ENCODE peak calls at places on chromosomes 13 and 19, in nine cellular contexts. Y, V, E, H, S, B, I, Q and U are unnamed samples.
A peak's percentile ranks its signal among the peaks of the same experiment; 100 is the strongest.

GRCh38 chr13:75258159-75258782 is 223.7 kb downstream of the TBC1D4 start:
- DNase-seq in Y (no peak), V (peak; percentile 67), E (peak; percentile 73), H (peak; percentile 77), S (no peak), B (no peak), I (no peak), Q (peak; percentile 59), U (no peak)

GRCh38 chr19:5144545-5145179 is 175.7 kb downstream of the KDM4B start:
- DNase-seq in Y (no peak), V (no peak), E (no peak), H (no peak), S (peak; percentile 19), B (no peak), I (no peak), Q (no peak), U (no peak)

GRCh38 chr19:1254530-1255185 is 6.3 kb downstream of the MIDN start:
- DNase-seq in Y (no peak), V (no peak), E (no peak), H (no peak), S (no peak), B (no peak), I (no peak), Q (peak; percentile 13), U (no peak)

GRCh38 chr19:43923875-43924274 is 11.2 kb downstream of the ZNF45 start:
- DNase-seq in Y (no peak), V (no peak), E (no peak), H (no peak), S (no peak), B (no peak), I (no peak), Q (no peak), U (no peak)

GRCh38 chr13:90315061-90315460 is 1032.4 kb upstream of the MIR17HG start:
- DNase-seq in Y (no peak), V (peak; percentile 10), E (no peak), H (no peak), S (no peak), B (no peak), I (no peak), Q (no peak), U (no peak)

GRCh38 chr19:39430675-39431593 is 4.8 kb downstream of the RPS16 start:
- DNase-seq in Y (peak; percentile 85), V (peak; percentile 74), E (peak; percentile 93), H (peak; percentile 99), S (no peak), B (no peak), I (peak; percentile 78), Q (peak; percentile 52), U (no peak)

GRCh38 chr13:113086031-113086750 is 19.4 kb upstream of the F7 start:
- DNase-seq in Y (no peak), V (peak; percentile 74), E (no peak), H (peak; percentile 5), S (peak; percentile 36), B (no peak), I (peak; percentile 38), Q (peak; percentile 53), U (no peak)

GRCh38 chr13:27027086-27027667 is 144.4 kb downstream of the USP12 start:
- DNase-seq in Y (no peak), V (no peak), E (no peak), H (no peak), S (no peak), B (no peak), I (no peak), Q (no peak), U (no peak)

GRCh38 chr19:30666301-30666803 is 294.2 kb downstream of the ZNF536 start:
- DNase-seq in Y (no peak), V (peak; percentile 82), E (peak; percentile 42), H (peak; percentile 29), S (peak; percentile 64), B (no peak), I (no peak), Q (peak; percentile 64), U (no peak)

GRCh38 chr19:57477191-57478008 is at the start of gene ZNF772:
- DNase-seq in Y (peak; percentile 74), V (peak; percentile 99), E (peak; percentile 97), H (peak; percentile 97), S (peak; percentile 93), B (peak; percentile 96), I (peak; percentile 87), Q (peak; percentile 99), U (peak; percentile 31)

GRCh38 chr19:55116232-55117062 is 990 bp downstream of the PPP1R12C start:
- DNase-seq in Y (no peak), V (peak; percentile 63), E (peak; percentile 56), H (peak; percentile 71), S (peak; percentile 80), B (peak; percentile 81), I (no peak), Q (peak; percentile 89), U (no peak)

GRCh38 chr19:55114566-55115145 is 2.8 kb downstream of the PPP1R12C start:
- DNase-seq in Y (no peak), V (no peak), E (no peak), H (no peak), S (peak; percentile 40), B (no peak), I (peak; percentile 59), Q (no peak), U (no peak)

GRCh38 chr19:55117063-55117635 is 288 bp downstream of the PPP1R12C start:
- DNase-seq in Y (no peak), V (no peak), E (no peak), H (no peak), S (peak; percentile 68), B (no peak), I (no peak), Q (peak; percentile 59), U (no peak)

GRCh38 chr19:55113570-55114039 is 3.8 kb downstream of the PPP1R12C start:
- DNase-seq in Y (peak; percentile 84), V (peak; percentile 91), E (no peak), H (peak; percentile 94), S (peak; percentile 91), B (peak; percentile 97), I (peak; percentile 83), Q (peak; percentile 96), U (no peak)

DNA sequence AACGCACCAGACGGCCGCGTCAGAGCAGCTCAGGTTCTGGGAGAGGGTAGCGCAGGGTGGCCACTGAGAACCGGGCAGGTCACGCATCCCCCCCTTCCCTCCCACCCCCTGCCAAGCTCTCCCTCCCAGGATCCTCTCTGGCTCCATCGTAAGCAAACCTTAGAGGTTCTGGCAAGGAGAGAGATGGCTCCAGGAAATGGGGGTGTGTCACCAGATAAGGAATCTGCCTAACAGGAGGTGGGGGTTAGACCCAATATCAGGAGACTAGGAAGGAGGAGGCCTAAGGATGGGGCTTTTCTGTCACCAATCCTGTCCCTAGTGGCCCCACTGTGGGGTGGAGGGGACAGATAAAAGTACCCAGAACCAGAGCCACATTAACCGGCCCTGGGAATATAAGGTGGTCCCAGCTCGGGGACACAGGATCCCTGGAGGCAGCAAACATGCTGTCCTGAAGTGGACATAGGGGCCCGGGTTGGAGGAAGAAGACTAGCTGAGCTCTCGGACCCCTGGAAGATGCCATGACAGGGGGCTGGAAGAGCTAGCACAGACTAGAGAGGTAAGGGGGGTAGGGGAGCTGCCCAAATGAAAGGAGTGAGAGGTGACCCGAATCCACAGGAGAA is 1.9 kb downstream of the PPP1R12C start:
- DNase-seq in Y (no peak), V (no peak), E (no peak), H (peak; percentile 62), S (peak; percentile 34), B (no peak), I (no peak), Q (peak; percentile 52), U (no peak)
- H3K4me3 ChIP-seq in Y (peak overlapping the region; percentile 98), V (peak overlapping the region; percentile 91), E (peak overlapping the region; percentile 90), H (peak overlapping the region; percentile 93), S (peak overlapping the region; percentile 89), B (peak overlapping the region; percentile 91), I (peak overlapping the region; percentile 84), Q (peak overlapping the region; percentile 93), U (peak overlapping the region; percentile 69)

DNA sequence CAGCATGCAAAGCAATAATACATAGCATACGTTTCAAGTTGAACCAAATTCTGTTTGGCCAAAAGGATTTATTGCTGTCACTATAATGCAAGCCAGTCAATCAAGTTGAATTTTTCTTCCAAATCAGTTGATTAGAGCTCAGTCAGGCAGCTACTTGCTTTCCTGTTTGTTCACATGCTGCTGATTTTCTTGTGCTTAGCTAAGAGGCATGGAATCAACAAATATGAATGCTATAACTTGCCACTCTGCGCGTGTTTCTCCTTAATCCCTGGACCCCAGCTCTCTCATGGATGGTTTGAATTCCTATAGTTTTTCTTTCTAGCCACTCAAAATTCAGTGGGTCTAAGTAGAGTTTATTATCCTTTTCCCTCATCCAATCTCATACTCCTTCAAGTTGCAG is 311.3 kb downstream of the KLF5 start:
- DNase-seq in Y (no peak), V (no peak), E (no peak), H (no peak), S (no peak), B (no peak), I (no peak), Q (no peak), U (no peak)
- H3K4me3 ChIP-seq in Y (no peak overlapping the region), V (no peak overlapping the region), E (no peak overlapping the region), H (no peak overlapping the region), S (no peak overlapping the region), B (no peak overlapping the region), I (no peak overlapping the region), Q (no peak overlapping the region), U (no peak overlapping the region)

GRCh38 chr13:114140131-114140908 is 7.9 kb upstream of the RASA3 start:
- DNase-seq in Y (no peak), V (no peak), E (no peak), H (no peak), S (no peak), B (no peak), I (no peak), Q (no peak), U (no peak)

GRCh38 chr13:114141261-114141996 is 9.0 kb upstream of the RASA3 start:
- DNase-seq in Y (no peak), V (no peak), E (no peak), H (no peak), S (no peak), B (no peak), I (no peak), Q (no peak), U (no peak)

GRCh38 chr13:114140909-114141255 is 8.5 kb upstream of the RASA3 start:
- DNase-seq in Y (no peak), V (no peak), E (no peak), H (no peak), S (no peak), B (no peak), I (no peak), Q (no peak), U (no peak)

GRCh38 chr13:114142640-114143490 is 10.4 kb upstream of the RASA3 start:
- DNase-seq in Y (no peak), V (no peak), E (no peak), H (no peak), S (peak; percentile 72), B (no peak), I (peak; percentile 77), Q (no peak), U (no peak)

DNA sequence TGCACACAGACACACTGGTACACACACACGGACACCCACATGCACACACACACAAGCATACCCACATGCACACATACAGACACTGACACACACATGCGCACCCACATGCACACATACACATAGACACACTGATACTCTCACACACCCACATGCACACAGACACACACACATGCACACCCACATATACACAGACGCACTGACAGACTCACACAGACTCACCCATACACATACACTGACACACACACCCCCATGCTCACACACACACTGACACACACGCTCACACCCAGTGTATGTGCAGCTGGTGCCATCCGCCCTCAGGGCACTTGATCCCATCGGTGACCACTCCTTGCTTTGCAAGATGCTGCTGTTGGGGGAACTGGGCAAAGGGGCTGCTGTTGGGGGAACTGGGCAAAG is 9.7 kb upstream of the RASA3 start:
- DNase-seq in Y (no peak), V (no peak), E (no peak), H (no peak), S (no peak), B (no peak), I (peak; percentile 51), Q (no peak), U (no peak)
- H3K4me3 ChIP-seq in Y (no peak overlapping the region), V (no peak overlapping the region), E (no peak overlapping the region), H (no peak overlapping the region), S (no peak overlapping the region), B (no peak overlapping the region), I (no peak overlapping the region), Q (no peak overlapping the region), U (no peak overlapping the region)

GRCh38 chr19:12782174-12782423 is 6.7 kb upstream of the HOOK2 start:
- DNase-seq in Y (no peak), V (no peak), E (no peak), H (no peak), S (no peak), B (no peak), I (no peak), Q (no peak), U (peak; percentile 67)
- H3K4me3 ChIP-seq in Y (peak overlapping the region; percentile 57), V (peak overlapping the region; percentile 68), E (peak overlapping the region; percentile 69), H (peak overlapping the region; percentile 49), S (peak overlapping the region; percentile 60), B (peak overlapping the region; percentile 56), I (peak overlapping the region; percentile 56), Q (peak overlapping the region; percentile 64), U (peak overlapping the region; percentile 52)